ENCODE peak calls at places on chromosomes 1 and 21, in six cellular contexts. One of them, this sample, is unnamed.

GRCh38 chr21:41142051-41142795 is 25.7 kb upstream of the BACE2 start:
- DNase-seq in H1: no peak
- DNase-seq in GM12878: no peak
- DNase-seq in K562: no peak
- DNase-seq in GM12891: no peak
- DNase-seq in HepG2: peak
- DNase-seq in this sample: no peak

GRCh38 chr1:41175546-41175945 is 66.6 kb downstream of the SCMH1 start:
- DNase-seq in K562: no peak
- DNase-seq in HepG2: no peak
- DNase-seq in GM12891: no peak
- DNase-seq in GM12878: no peak
- DNase-seq in H1: no peak
- DNase-seq in this sample: no peak

GRCh38 chr1:58318157-58318665 is 228.3 kb downstream of the OMA1 start:
- DNase-seq in GM12878: no peak
- DNase-seq in H1: no peak
- DNase-seq in HepG2: no peak
- DNase-seq in K562: no peak
- DNase-seq in GM12891: no peak
- DNase-seq in this sample: no peak

GRCh38 chr1:100290291-100290690 is 24.3 kb downstream of the RTCA start:
- DNase-seq in HepG2: no peak
- DNase-seq in GM12891: no peak
- DNase-seq in H1: no peak
- DNase-seq in K562: no peak
- DNase-seq in GM12878: no peak
- DNase-seq in this sample: no peak

GRCh38 chr1:94713472-94714141 is 106.5 kb upstream of the SLC44A3 start:
- DNase-seq in GM12878: no peak
- DNase-seq in HepG2: peak
- DNase-seq in K562: no peak
- DNase-seq in H1: peak
- DNase-seq in GM12891: peak
- DNase-seq in this sample: no peak

GRCh38 chr1:15027515-15027948 is 126.0 kb upstream of the TMEM51 start:
- DNase-seq in GM12878: no peak
- DNase-seq in K562: peak
- DNase-seq in H1: no peak
- DNase-seq in HepG2: peak
- DNase-seq in GM12891: peak
- DNase-seq in this sample: peak

GRCh38 chr1:25737151-25737550 is 62.8 kb upstream of the SELENON start:
- DNase-seq in GM12878: no peak
- DNase-seq in HepG2: no peak
- DNase-seq in H1: no peak
- DNase-seq in K562: no peak
- DNase-seq in GM12891: no peak
- DNase-seq in this sample: no peak

GRCh38 chr21:42084079-42084478 is 13.0 kb downstream of the UMODL1 start:
- DNase-seq in GM12878: no peak
- DNase-seq in GM12891: no peak
- DNase-seq in HepG2: no peak
- DNase-seq in K562: no peak
- DNase-seq in H1: no peak
- DNase-seq in this sample: no peak

GRCh38 chr1:44693159-44693558 is 18.6 kb downstream of the ARMH1 start:
- DNase-seq in K562: no peak
- DNase-seq in H1: no peak
- DNase-seq in GM12891: no peak
- DNase-seq in HepG2: no peak
- DNase-seq in GM12878: no peak
- DNase-seq in this sample: no peak

GRCh38 chr21:43304621-43305335 is 122.2 kb downstream of the SIK1 start:
- DNase-seq in K562: no peak
- DNase-seq in H1: no peak
- DNase-seq in GM12891: no peak
- DNase-seq in HepG2: no peak
- DNase-seq in GM12878: no peak
- DNase-seq in this sample: no peak

DNA sequence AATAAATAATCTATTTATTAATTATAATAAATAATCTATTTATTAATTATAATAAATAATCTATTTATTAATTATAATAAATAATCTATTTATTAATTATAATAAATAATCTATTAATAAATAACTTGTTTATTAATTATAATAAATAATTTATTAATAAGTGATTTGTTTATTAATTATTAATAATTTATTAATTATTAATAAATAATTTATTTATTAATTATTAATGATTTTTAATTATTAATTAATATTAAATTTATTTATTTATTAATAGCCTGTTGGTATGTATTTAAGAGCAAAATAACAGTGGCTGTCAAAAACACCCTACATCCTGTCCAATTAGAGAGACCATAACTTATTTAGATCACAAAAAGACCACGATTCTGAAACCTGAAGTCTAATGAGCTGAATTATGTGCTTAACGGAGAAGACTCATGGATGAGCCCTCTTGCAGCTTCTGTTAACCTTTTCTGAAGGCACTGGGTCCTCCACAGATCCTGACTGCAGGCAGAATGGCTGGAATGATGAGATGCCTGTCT is 134.3 kb downstream of the SETD4 start:
- DNase-seq in K562: no peak
- DNase-seq in GM12878: no peak
- DNase-seq in GM12891: no peak
- DNase-seq in HepG2: no peak
- DNase-seq in H1: no peak
- DNase-seq in this sample: no peak
- TF ChIP-seq TAF1 in K562: no peak
- TF ChIP-seq TAF1 in GM12878: no peak
- TF ChIP-seq TAF1 in GM12891: no peak
- TF ChIP-seq TAF1 in HepG2: no peak
- TF ChIP-seq TAF1 in H1: no peak
- TF ChIP-seq TAF1 in this sample: no peak

GRCh38 chr1:19644761-19645543 is 841 bp downstream of the NBL1 start:
- DNase-seq in GM12891: peak
- DNase-seq in K562: peak
- DNase-seq in GM12878: no peak
- DNase-seq in HepG2: no peak
- DNase-seq in H1: no peak
- DNase-seq in this sample: peak
- TF ChIP-seq POLR2A in GM12891: no peak
- TF ChIP-seq POLR2A in K562: no peak
- TF ChIP-seq POLR2A in GM12878: no peak
- TF ChIP-seq POLR2A in HepG2: no peak
- TF ChIP-seq POLR2A in H1: no peak
- TF ChIP-seq POLR2A in this sample: no peak

DNA sequence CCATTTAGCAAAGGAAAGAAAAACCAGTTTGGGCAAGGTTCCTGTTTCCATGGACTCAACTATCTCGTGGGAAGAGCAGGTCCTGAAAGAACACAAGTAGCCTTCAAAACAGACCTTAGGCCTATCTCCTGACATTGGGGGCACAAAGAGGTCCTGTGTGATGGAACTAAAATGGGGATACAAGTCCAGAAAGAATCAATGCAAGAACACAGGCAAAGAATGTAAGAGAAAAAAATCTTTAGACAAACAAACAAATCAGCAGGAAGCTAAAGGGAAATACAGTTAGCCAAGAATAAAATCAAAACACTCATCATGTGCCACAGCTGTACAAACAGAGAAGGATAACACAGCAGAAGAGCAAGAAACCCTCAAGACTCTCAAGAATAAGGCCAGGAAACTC is 28.2 kb downstream of the SLC30A10 start:
- DNase-seq in H1: no peak
- DNase-seq in GM12878: no peak
- DNase-seq in K562: no peak
- DNase-seq in HepG2: no peak
- DNase-seq in GM12891: no peak
- DNase-seq in this sample: no peak
- TF ChIP-seq TAF1 in H1: no peak
- TF ChIP-seq TAF1 in GM12878: no peak
- TF ChIP-seq TAF1 in K562: no peak
- TF ChIP-seq TAF1 in HepG2: no peak
- TF ChIP-seq TAF1 in GM12891: no peak
- TF ChIP-seq TAF1 in this sample: no peak

DNA sequence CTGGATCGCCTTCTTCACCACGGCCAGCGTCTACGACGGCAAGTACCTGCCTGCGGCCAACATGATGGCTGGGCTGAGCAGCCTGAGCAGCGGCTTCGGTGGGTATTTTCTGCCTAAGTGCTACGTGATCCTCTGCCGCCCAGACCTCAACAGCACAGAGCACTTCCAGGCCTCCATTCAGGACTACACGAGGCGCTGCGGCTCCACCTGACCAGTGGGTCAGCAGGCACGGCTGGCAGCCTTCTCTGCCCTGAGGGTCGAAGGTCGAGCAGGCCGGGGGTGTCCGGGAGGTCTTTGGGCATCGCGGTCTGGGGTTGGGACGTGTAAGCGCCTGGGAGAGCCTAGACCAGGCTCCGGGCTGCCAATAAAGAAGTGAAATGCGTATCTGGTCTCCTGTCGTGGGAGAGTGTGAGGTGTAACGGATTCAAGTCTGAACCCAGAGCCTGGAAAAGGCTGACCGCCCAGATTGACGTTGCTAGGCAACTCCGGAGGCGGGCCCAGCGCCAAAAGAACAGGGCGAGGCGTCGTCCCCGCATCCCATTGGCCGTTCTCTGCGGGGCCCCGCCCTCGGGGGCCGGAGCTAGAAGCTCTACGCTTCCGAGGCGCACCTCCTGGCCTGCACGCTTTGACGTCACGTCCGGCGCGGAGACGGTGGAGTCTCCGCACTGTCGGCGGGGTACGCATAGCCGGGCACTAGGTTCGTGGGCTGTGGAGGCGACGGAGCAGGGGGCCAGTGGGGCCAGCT is at the start of gene ZBTB48:
- DNase-seq in HepG2: peak
- DNase-seq in GM12878: peak
- DNase-seq in K562: peak
- DNase-seq in H1: peak
- DNase-seq in GM12891: peak
- DNase-seq in this sample: peak
- TF ChIP-seq POLR2A in HepG2: peak
- TF ChIP-seq POLR2A in GM12878: peak
- TF ChIP-seq POLR2A in K562: peak
- TF ChIP-seq POLR2A in H1: peak
- TF ChIP-seq POLR2A in GM12891: peak
- TF ChIP-seq POLR2A in this sample: peak

GRCh38 chr1:227365473-227366067 is 47.3 kb upstream of the CDC42BPA start:
- DNase-seq in H1: no peak
- DNase-seq in GM12891: no peak
- DNase-seq in GM12878: no peak
- DNase-seq in K562: no peak
- DNase-seq in HepG2: no peak
- DNase-seq in this sample: no peak

GRCh38 chr1:227372662-227373061 is 54.4 kb upstream of the CDC42BPA start:
- DNase-seq in H1: no peak
- DNase-seq in HepG2: no peak
- DNase-seq in GM12878: no peak
- DNase-seq in K562: no peak
- DNase-seq in GM12891: no peak
- DNase-seq in this sample: no peak

GRCh38 chr1:227368009-227368408 is 49.7 kb upstream of the CDC42BPA start:
- DNase-seq in H1: no peak
- DNase-seq in GM12891: no peak
- DNase-seq in HepG2: no peak
- DNase-seq in K562: no peak
- DNase-seq in GM12878: no peak
- DNase-seq in this sample: no peak

GRCh38 chr1:227370463-227371254 is 52.4 kb upstream of the CDC42BPA start:
- DNase-seq in GM12891: no peak
- DNase-seq in H1: no peak
- DNase-seq in HepG2: no peak
- DNase-seq in GM12878: no peak
- DNase-seq in K562: no peak
- DNase-seq in this sample: no peak

DNA sequence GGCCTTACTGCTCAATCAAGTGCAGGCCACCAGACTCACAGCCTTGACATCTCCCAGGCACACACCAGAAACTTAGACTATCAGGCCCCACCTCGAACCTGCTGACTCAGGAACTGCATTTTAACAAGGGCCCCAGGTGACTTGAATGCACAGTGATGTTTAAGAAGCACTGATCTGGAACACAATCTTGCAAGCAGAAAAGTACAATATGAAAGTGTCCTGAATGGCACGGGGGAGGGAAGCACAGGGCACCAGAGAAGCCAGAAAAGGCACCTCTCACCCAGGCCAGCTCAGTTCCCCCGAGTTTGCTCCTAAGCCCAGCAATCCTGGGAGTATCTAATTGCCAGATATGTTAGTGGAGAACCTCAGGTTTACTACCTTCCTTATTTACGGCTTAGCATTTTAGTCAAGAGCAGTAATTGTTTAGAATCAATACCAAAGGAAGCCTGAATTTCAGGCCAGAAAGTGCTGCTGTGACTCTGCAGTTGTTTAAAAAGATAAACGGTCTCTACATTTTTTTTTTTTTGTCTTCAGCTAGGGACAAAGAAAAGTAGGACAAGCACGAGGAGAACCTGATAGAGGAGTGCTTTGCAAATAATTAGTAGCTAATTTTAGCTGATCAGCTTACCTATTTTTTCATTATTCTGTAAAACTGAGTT is 50.9 kb upstream of the CDC42BPA start:
- DNase-seq in K562: peak
- DNase-seq in HepG2: no peak
- DNase-seq in GM12891: no peak
- DNase-seq in GM12878: no peak
- DNase-seq in H1: no peak
- DNase-seq in this sample: no peak
- TF ChIP-seq TAF1 in K562: no peak
- TF ChIP-seq TAF1 in HepG2: no peak
- TF ChIP-seq TAF1 in GM12891: no peak
- TF ChIP-seq TAF1 in GM12878: no peak
- TF ChIP-seq TAF1 in H1: no peak
- TF ChIP-seq TAF1 in this sample: no peak